ENCODE peak calls at places on chromosomes 13 and 19, in six cellular contexts. Z is H1, J is HCT116, W is K562, D is HepG2, E is WTC11. L is an unnamed sample.

GRCh38 chr13:104357174-104357573 is 1291.0 kb upstream of the SLC10A2 start:
- DNase-seq in E (no peak), Z (no peak), D (no peak), W (no peak), J (no peak), L (no peak)

GRCh38 chr19:4454621-4454951 is 3.0 kb downstream of the UBXN6 start:
- DNase-seq in Z (no peak), W (no peak), D (no peak), J (no peak), E (no peak), L (no peak)

GRCh38 chr19:56547535-56547934 is 8.8 kb downstream of the ZFP28 start:
- DNase-seq in W (peak; percentile 35), J (no peak), D (no peak), Z (no peak), E (peak; percentile 46), L (no peak)

GRCh38 chr13:45831851-45832250 is 19.7 kb downstream of the SIAH3 start:
- DNase-seq in D (no peak), J (no peak), E (no peak), Z (no peak), W (no peak), L (no peak)

GRCh38 chr19:46761418-46761831 is 15.2 kb upstream of the STRN4 start:
- DNase-seq in E (no peak), D (peak; percentile 55), W (no peak), J (no peak), Z (no peak), L (no peak)

GRCh38 chr13:20465218-20465879 is 60.3 kb downstream of the CRYL1 start:
- DNase-seq in W (no peak), Z (no peak), D (no peak), J (no peak), E (no peak), L (no peak)

GRCh38 chr13:41767801-41768200 is 193.1 kb downstream of the VWA8 start:
- DNase-seq in E (no peak), Z (no peak), W (no peak), D (no peak), J (no peak), L (no peak)

GRCh38 chr13:68145852-68146251 is 915.7 kb upstream of the PCDH9 start:
- DNase-seq in Z (no peak), D (no peak), W (no peak), E (no peak), J (no peak), L (no peak)

GRCh38 chr19:45505151-45505995 is 1.9 kb upstream of the VASP start:
- DNase-seq in J (no peak), D (no peak), E (no peak), Z (no peak), W (no peak), L (no peak)

GRCh38 chr13:28717170-28717569 is 1.6 kb downstream of the SLC46A3 start:
- DNase-seq in D (no peak), Z (no peak), W (no peak), E (no peak), J (no peak), L (no peak)

GRCh38 chr19:58330458-58330857 is 3.7 kb downstream of the ZSCAN22 start:
- DNase-seq in W (peak; percentile 48), Z (no peak), D (no peak), E (no peak), J (no peak), L (no peak)

GRCh38 chr19:782195-783043 is 14.8 kb upstream of the PTBP1 start:
- DNase-seq in D (peak; percentile 89), W (no peak), J (no peak), E (peak; percentile 68), Z (peak; percentile 59), L (no peak)

GRCh38 chr13:64639206-64639605 is 2590.9 kb downstream of the PCDH9 start:
- DNase-seq in D (no peak), W (no peak), E (no peak), J (no peak), Z (no peak), L (no peak)

GRCh38 chr19:41691268-41691970 is 3.3 kb upstream of the CEACAM7 start:
- DNase-seq in E (peak; percentile 69), J (no peak), D (no peak), Z (no peak), W (peak; percentile 58), L (no peak)

GRCh38 chr13:32261567-32261966 is 53.6 kb downstream of the ZAR1L start:
- DNase-seq in D (no peak), W (peak; percentile 21), J (no peak), Z (no peak), E (no peak), L (no peak)

GRCh38 chr19:38799104-38799503 is 10.1 kb downstream of the LGALS7B start:
- DNase-seq in E (no peak), J (no peak), W (no peak), D (no peak), Z (no peak), L (no peak)

GRCh38 chr19:23098988-23099387 is 17.8 kb upstream of the ZNF730 start:
- DNase-seq in J (no peak), E (no peak), D (no peak), W (no peak), Z (no peak), L (no peak)

GRCh38 chr13:43516401-43516826 is 270.4 kb downstream of the ENOX1 start:
- DNase-seq in D (no peak), Z (no peak), E (no peak), J (no peak), W (no peak), L (no peak)
- TF ChIP-seq ATF3 in D (no peak), Z (no peak), E (no peak), J (no peak), W (no peak), L (no peak)

DNA sequence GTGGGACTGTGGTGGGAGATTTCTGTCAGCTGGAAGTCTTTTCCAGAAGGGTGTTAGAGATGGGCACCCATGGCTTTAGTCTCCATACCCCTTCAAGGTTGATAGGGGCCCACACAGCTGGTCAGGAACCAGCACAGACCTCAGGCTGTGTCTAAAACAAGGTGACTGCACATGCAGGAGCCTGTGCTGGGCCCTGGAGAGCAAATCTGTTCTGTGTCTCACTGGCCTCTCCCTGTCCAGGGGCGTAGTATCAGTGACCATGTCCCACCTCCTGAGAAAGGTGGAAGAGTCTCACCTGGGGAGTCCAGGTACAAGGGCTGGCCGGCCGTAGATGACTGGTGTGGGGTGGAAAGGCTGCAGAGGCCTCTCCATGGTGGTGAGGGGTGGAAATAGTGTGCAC is 19.4 kb downstream of the ZNF175 start:
- DNase-seq in E (no peak), W (no peak), D (no peak), J (no peak), Z (no peak), L (no peak)
- TF ChIP-seq ATF3 in E (no peak), W (no peak), D (no peak), J (no peak), Z (no peak), L (no peak)

GRCh38 chr13:101007245-101007644 is 332.6 kb upstream of the TMTC4 start:
- DNase-seq in W (no peak), D (no peak), E (no peak), Z (no peak), J (no peak), L (no peak)
- TF ChIP-seq ATF3 in W (no peak), D (no peak), E (no peak), Z (no peak), J (no peak), L (no peak)

GRCh38 chr13:91199866-91200265 is 147.6 kb upstream of the MIR17HG start:
- DNase-seq in E (no peak), Z (no peak), J (no peak), D (no peak), W (no peak), L (no peak)
- TF ChIP-seq ATF3 in E (no peak), Z (no peak), J (no peak), D (no peak), W (no peak), L (no peak)

L was measured in GM12878.